ENCODE peak calls at places on chromosomes 6 and 20, in five cellular contexts. W is RPMI7951; A is lung microvascular endothelial cell; F is activated CD4-positive, alpha-beta memory T cell treated with anti-CD3 and anti-CD28 coated beads, Interleukin-2, amount 10 ng/mL, durations not matched to agents 7 days and 5 days; U is SHP77 treated with DMSO at 0.1 percent for 48 hours. K is an unnamed sample.

GRCh38 chr6:163098827-163099469 is 315.6 kb upstream of the QKI start:
- DNase-seq in U (no peak), A (no peak), W (no peak), F (no peak), K (no peak)

GRCh38 chr20:23106271-23106851 is 20.2 kb upstream of the CD93 start:
- DNase-seq in F (no peak), U (peak), A (peak), W (peak), K (no peak)

GRCh38 chr6:125094563-125094962 is 59.0 kb upstream of the TPD52L1 start:
- DNase-seq in W (peak), A (peak), U (no peak), F (no peak), K (no peak)

GRCh38 chr6:24431045-24431451 is 28.3 kb downstream of the MRS2 start:
- DNase-seq in W (peak), U (peak), A (peak), F (no peak), K (peak)

GRCh38 chr20:51660741-51661608 is 107.2 kb downstream of the ATP9A start:
- DNase-seq in F (no peak), A (peak), W (peak), U (no peak), K (no peak)

GRCh38 chr6:43990275-43990626 is 137.0 kb downstream of the MRPL14 start:
- DNase-seq in A (no peak), F (no peak), W (peak), U (no peak), K (no peak)

GRCh38 chr6:33898771-33899170 is 95.0 kb upstream of the MLN start:
- DNase-seq in U (no peak), W (no peak), A (no peak), F (no peak), K (no peak)

GRCh38 chr20:41046716-41047115 is 18.1 kb downstream of the TOP1 start:
- DNase-seq in W (peak), A (peak), U (no peak), F (no peak), K (no peak)

GRCh38 chr6:26071135-26071534 is 16.1 kb upstream of the HFE start:
- DNase-seq in F (no peak), W (peak), U (no peak), A (no peak), K (peak)

GRCh38 chr20:50415516-50416268 is 94.5 kb upstream of the PTPN1 start:
- DNase-seq in W (peak), U (peak), A (peak), F (no peak), K (no peak)

GRCh38 chr20:56391596-56392281 is at the start of gene AURKA:
- DNase-seq in F (no peak), A (peak), U (no peak), W (peak), K (no peak)

GRCh38 chr6:78538002-78538401 is 329.3 kb upstream of the IRAK1BP1 start:
- DNase-seq in A (peak), F (no peak), W (peak), U (no peak), K (no peak)

GRCh38 chr20:63347081-63347741 is 13.9 kb downstream of the CHRNA4 start:
- DNase-seq in U (no peak), A (no peak), W (no peak), F (no peak), K (no peak)

K was measured in SK-MEL-5.